ENCODE peak calls at places on chromosomes 6 and 20, in seven cellular contexts. One of them, this sample, is unnamed.

GRCh38 chr6:17012421-17013225 is 89.2 kb upstream of the STMND1 start:
- DNase-seq in bronchial epithelial cell: no peak
- DNase-seq in GM13976: no peak
- DNase-seq in chondrocyte: no peak
- DNase-seq in GM13977: no peak
- DNase-seq in cardiac fibroblast: peak
- DNase-seq in HL-60: no peak
- DNase-seq in this sample: no peak

GRCh38 chr6:26088344-26088743 is 1.1 kb downstream of the HFE start:
- DNase-seq in bronchial epithelial cell: peak
- DNase-seq in GM13976: no peak
- DNase-seq in chondrocyte: no peak
- DNase-seq in GM13977: no peak
- DNase-seq in cardiac fibroblast: peak
- DNase-seq in HL-60: no peak
- DNase-seq in this sample: no peak

GRCh38 chr6:156589281-156589680 is 187.9 kb upstream of the ARID1B start:
- DNase-seq in bronchial epithelial cell: no peak
- DNase-seq in GM13976: no peak
- DNase-seq in chondrocyte: no peak
- DNase-seq in GM13977: no peak
- DNase-seq in cardiac fibroblast: peak
- DNase-seq in HL-60: no peak
- DNase-seq in this sample: no peak

GRCh38 chr20:60078351-60079250 is 120.4 kb downstream of the CDH26 start:
- DNase-seq in bronchial epithelial cell: peak
- DNase-seq in GM13976: no peak
- DNase-seq in chondrocyte: no peak
- DNase-seq in GM13977: no peak
- DNase-seq in cardiac fibroblast: no peak
- DNase-seq in HL-60: no peak
- DNase-seq in this sample: peak

GRCh38 chr6:61909541-61909940 is 376.5 kb downstream of the KHDRBS2 start:
- DNase-seq in bronchial epithelial cell: no peak
- DNase-seq in GM13976: no peak
- DNase-seq in chondrocyte: no peak
- DNase-seq in GM13977: no peak
- DNase-seq in cardiac fibroblast: no peak
- DNase-seq in HL-60: no peak
- DNase-seq in this sample: no peak

GRCh38 chr6:97064578-97064977 is 140.1 kb downstream of the KLHL32 start:
- DNase-seq in bronchial epithelial cell: no peak
- DNase-seq in GM13976: no peak
- DNase-seq in chondrocyte: no peak
- DNase-seq in GM13977: no peak
- DNase-seq in cardiac fibroblast: no peak
- DNase-seq in HL-60: no peak
- DNase-seq in this sample: no peak

GRCh38 chr20:12358006-12358654 is 440.4 kb downstream of the BTBD3 start:
- DNase-seq in bronchial epithelial cell: peak
- DNase-seq in GM13976: no peak
- DNase-seq in chondrocyte: no peak
- DNase-seq in GM13977: no peak
- DNase-seq in cardiac fibroblast: peak
- DNase-seq in HL-60: no peak
- DNase-seq in this sample: no peak

GRCh38 chr20:35286077-35286898 is 1.7 kb upstream of the EIF6 start:
- DNase-seq in bronchial epithelial cell: no peak
- DNase-seq in GM13976: no peak
- DNase-seq in chondrocyte: no peak
- DNase-seq in GM13977: no peak
- DNase-seq in cardiac fibroblast: no peak
- DNase-seq in HL-60: no peak
- DNase-seq in this sample: no peak

GRCh38 chr6:38179794-38180430 is 360.4 kb downstream of the ZFAND3 start:
- DNase-seq in bronchial epithelial cell: no peak
- DNase-seq in GM13976: no peak
- DNase-seq in chondrocyte: no peak
- DNase-seq in GM13977: no peak
- DNase-seq in cardiac fibroblast: no peak
- DNase-seq in HL-60: no peak
- DNase-seq in this sample: no peak

GRCh38 chr6:36131517-36132220 is 1.4 kb downstream of the MAPK13 start:
- DNase-seq in bronchial epithelial cell: peak
- DNase-seq in GM13976: peak
- DNase-seq in chondrocyte: no peak
- DNase-seq in GM13977: peak
- DNase-seq in cardiac fibroblast: peak
- DNase-seq in HL-60: no peak
- DNase-seq in this sample: no peak

GRCh38 chr6:155505560-155505959 is 49.9 kb upstream of the NOX3 start:
- DNase-seq in bronchial epithelial cell: no peak
- DNase-seq in GM13976: no peak
- DNase-seq in chondrocyte: no peak
- DNase-seq in GM13977: no peak
- DNase-seq in cardiac fibroblast: no peak
- DNase-seq in HL-60: no peak
- DNase-seq in this sample: no peak

GRCh38 chr6:154447929-154448328 is 62.6 kb downstream of the CNKSR3 start:
- DNase-seq in bronchial epithelial cell: no peak
- DNase-seq in GM13976: no peak
- DNase-seq in chondrocyte: no peak
- DNase-seq in GM13977: no peak
- DNase-seq in cardiac fibroblast: peak
- DNase-seq in HL-60: no peak
- DNase-seq in this sample: no peak

DNA sequence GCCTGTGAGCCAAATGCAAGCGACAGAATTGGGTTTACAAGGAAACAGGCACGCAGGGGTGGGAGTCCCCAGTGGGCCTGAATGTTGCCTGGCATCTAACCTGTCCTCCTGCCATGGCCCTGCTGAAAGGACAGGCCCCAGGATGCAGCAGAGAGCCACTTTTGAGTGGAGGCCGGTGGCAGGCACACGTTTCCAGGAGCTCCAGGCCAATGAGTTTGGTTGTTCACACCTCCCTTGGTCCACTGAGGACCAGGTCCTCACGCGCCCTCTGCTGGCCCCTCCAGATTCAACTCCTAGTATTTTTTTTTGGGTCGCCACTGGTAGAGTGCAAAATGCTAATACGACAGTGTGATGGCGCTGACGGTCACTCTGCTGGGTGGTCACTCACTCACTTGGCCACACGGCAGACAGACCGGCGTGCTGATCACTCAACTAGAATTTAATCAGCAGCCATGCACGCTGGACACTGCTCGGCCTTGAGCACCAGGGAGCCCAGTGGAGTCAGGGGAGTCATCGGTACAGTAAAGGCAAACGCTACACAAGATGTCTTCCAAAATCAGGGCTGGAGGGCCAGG is 81.7 kb upstream of the NFATC2 start:
- DNase-seq in bronchial epithelial cell: peak
- DNase-seq in GM13976: peak
- DNase-seq in chondrocyte: no peak
- DNase-seq in GM13977: peak
- DNase-seq in cardiac fibroblast: peak
- DNase-seq in HL-60: peak
- DNase-seq in this sample: no peak
- TF ChIP-seq CTCF in bronchial epithelial cell: peak
- TF ChIP-seq CTCF in GM13976: peak
- TF ChIP-seq CTCF in chondrocyte: peak
- TF ChIP-seq CTCF in GM13977: peak
- TF ChIP-seq CTCF in cardiac fibroblast: peak
- TF ChIP-seq CTCF in HL-60: peak
- TF ChIP-seq CTCF in this sample: peak

GRCh38 chr20:21125849-21126840 is at the start of gene KIZ:
- DNase-seq in bronchial epithelial cell: peak
- DNase-seq in GM13976: peak
- DNase-seq in chondrocyte: peak
- DNase-seq in GM13977: peak
- DNase-seq in cardiac fibroblast: peak
- DNase-seq in HL-60: peak
- DNase-seq in this sample: peak
- TF ChIP-seq CTCF in bronchial epithelial cell: peak
- TF ChIP-seq CTCF in GM13976: peak
- TF ChIP-seq CTCF in chondrocyte: peak
- TF ChIP-seq CTCF in GM13977: peak
- TF ChIP-seq CTCF in cardiac fibroblast: peak
- TF ChIP-seq CTCF in HL-60: peak
- TF ChIP-seq CTCF in this sample: peak

GRCh38 chr6:3360727-3361045 is 96.2 kb downstream of the SLC22A23 start:
- DNase-seq in bronchial epithelial cell: no peak
- DNase-seq in GM13976: no peak
- DNase-seq in chondrocyte: no peak
- DNase-seq in GM13977: no peak
- DNase-seq in cardiac fibroblast: no peak
- DNase-seq in HL-60: no peak
- DNase-seq in this sample: no peak
- TF ChIP-seq CTCF in bronchial epithelial cell: no peak
- TF ChIP-seq CTCF in GM13976: no peak
- TF ChIP-seq CTCF in chondrocyte: no peak
- TF ChIP-seq CTCF in GM13977: no peak
- TF ChIP-seq CTCF in cardiac fibroblast: no peak
- TF ChIP-seq CTCF in HL-60: no peak
- TF ChIP-seq CTCF in this sample: no peak

GRCh38 chr6:34226731-34227586 is 9.7 kb upstream of the HMGA1 start:
- DNase-seq in bronchial epithelial cell: no peak
- DNase-seq in GM13976: no peak
- DNase-seq in chondrocyte: no peak
- DNase-seq in GM13977: no peak
- DNase-seq in cardiac fibroblast: no peak
- DNase-seq in HL-60: no peak
- DNase-seq in this sample: no peak
- TF ChIP-seq CTCF in bronchial epithelial cell: no peak
- TF ChIP-seq CTCF in GM13976: no peak
- TF ChIP-seq CTCF in chondrocyte: no peak
- TF ChIP-seq CTCF in GM13977: peak
- TF ChIP-seq CTCF in cardiac fibroblast: no peak
- TF ChIP-seq CTCF in HL-60: no peak
- TF ChIP-seq CTCF in this sample: no peak

GRCh38 chr20:3887870-3888614 is 1.1 kb upstream of the PANK2 start:
- DNase-seq in bronchial epithelial cell: no peak
- DNase-seq in GM13976: no peak
- DNase-seq in chondrocyte: no peak
- DNase-seq in GM13977: no peak
- DNase-seq in cardiac fibroblast: no peak
- DNase-seq in HL-60: no peak
- DNase-seq in this sample: no peak

GRCh38 chr20:3890999-3891929 is 2.1 kb downstream of the PANK2 start:
- DNase-seq in bronchial epithelial cell: peak
- DNase-seq in GM13976: no peak
- DNase-seq in chondrocyte: no peak
- DNase-seq in GM13977: peak
- DNase-seq in cardiac fibroblast: no peak
- DNase-seq in HL-60: no peak
- DNase-seq in this sample: no peak

GRCh38 chr20:3889489-3890409 is 562 bp downstream of the PANK2 start:
- DNase-seq in bronchial epithelial cell: peak
- DNase-seq in GM13976: peak
- DNase-seq in chondrocyte: no peak
- DNase-seq in GM13977: peak
- DNase-seq in cardiac fibroblast: no peak
- DNase-seq in HL-60: no peak
- DNase-seq in this sample: no peak

GRCh38 chr20:3890410-3890751 is 1.2 kb downstream of the PANK2 start:
- DNase-seq in bronchial epithelial cell: peak
- DNase-seq in GM13976: no peak
- DNase-seq in chondrocyte: no peak
- DNase-seq in GM13977: no peak
- DNase-seq in cardiac fibroblast: peak
- DNase-seq in HL-60: no peak
- DNase-seq in this sample: no peak

DNA sequence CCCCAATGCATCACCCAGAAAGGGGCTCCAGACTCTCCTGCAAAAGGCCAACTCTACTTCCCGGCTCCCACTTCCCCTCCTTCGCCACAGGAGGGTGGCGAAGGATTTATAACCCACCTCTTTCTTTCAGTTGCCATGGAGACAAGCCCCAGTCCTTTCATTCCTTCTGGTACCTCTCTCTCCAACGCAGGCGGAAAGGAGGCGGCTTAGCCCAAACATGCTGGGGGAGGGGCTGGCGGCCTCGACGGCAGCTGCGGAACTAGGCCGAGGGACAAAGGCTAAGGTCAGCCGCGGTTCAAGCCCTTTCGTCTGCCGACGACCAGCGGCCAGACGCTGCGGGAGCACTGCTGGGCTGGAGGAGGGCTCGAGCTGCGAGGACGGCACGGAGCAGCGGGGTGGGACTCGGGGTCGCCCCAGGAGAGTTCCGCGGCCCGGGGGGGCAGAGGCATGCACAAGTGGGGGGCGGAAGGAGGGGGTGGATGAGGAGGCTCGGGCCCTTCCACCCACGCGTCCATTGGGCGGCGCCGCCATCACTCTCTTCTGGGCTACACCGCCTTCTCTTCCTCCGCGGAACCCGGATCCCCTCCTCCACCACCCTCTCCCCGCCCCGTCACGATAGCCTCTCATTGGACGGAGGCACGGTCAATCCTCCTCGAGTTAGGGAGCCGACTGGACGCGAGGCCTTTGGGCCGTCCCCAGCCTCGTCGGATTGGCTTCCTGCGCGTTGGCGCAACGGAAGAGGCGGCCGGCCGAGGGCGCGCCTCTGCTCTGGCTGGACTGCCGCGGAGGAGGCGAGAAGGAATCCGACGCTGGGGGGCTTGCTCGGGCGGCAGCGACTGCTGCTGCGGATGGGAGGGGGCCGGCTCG is at the start of gene PANK2:
- DNase-seq in bronchial epithelial cell: peak
- DNase-seq in GM13976: peak
- DNase-seq in chondrocyte: peak
- DNase-seq in GM13977: peak
- DNase-seq in cardiac fibroblast: peak
- DNase-seq in HL-60: peak
- DNase-seq in this sample: peak
- TF ChIP-seq CTCF in bronchial epithelial cell: peak
- TF ChIP-seq CTCF in GM13976: no peak
- TF ChIP-seq CTCF in chondrocyte: peak
- TF ChIP-seq CTCF in GM13977: peak
- TF ChIP-seq CTCF in cardiac fibroblast: peak
- TF ChIP-seq CTCF in HL-60: no peak
- TF ChIP-seq CTCF in this sample: peak

This sample was measured in RWPE2.